ENCODE peak calls at places on chromosomes 7 and 10, in six cellular contexts. E, A, S, W, O and Z are unnamed samples.

GRCh38 chr7:85776691-85777363 is 590.0 kb upstream of the SEMA3D start:
- DNase-seq in E (no peak), A (no peak), S (no peak), W (no peak), O (no peak), Z (no peak)

GRCh38 chr10:20916976-20917375 is 19.9 kb upstream of the NEBL start:
- DNase-seq in E (no peak), A (no peak), S (no peak), W (no peak), O (no peak), Z (no peak)

GRCh38 chr7:48244902-48245301 is 73.6 kb downstream of the ABCA13 start:
- DNase-seq in E (no peak), A (no peak), S (no peak), W (no peak), O (no peak), Z (no peak)

GRCh38 chr7:22667562-22668239 is 59.3 kb upstream of the IL6 start:
- DNase-seq in E (no peak), A (no peak), S (peak; percentile 68), W (no peak), O (no peak), Z (no peak)

GRCh38 chr10:55631071-55631654 is 729.9 kb downstream of the ZWINT start:
- DNase-seq in E (peak; percentile 73), A (peak; percentile 60), S (peak; percentile 70), W (peak; percentile 31), O (no peak), Z (peak; percentile 24)

GRCh38 chr10:115711306-115711705 is 561.7 kb downstream of the GFRA1 start:
- DNase-seq in E (no peak), A (no peak), S (no peak), W (no peak), O (no peak), Z (no peak)

GRCh38 chr7:33807779-33808482 is 97.4 kb upstream of the BMPER start:
- DNase-seq in E (no peak), A (no peak), S (peak; percentile 62), W (peak; percentile 11), O (no peak), Z (peak; percentile 6)

GRCh38 chr10:20976891-20977684 is 80.0 kb upstream of the NEBL start:
- DNase-seq in E (no peak), A (no peak), S (no peak), W (no peak), O (no peak), Z (no peak)

GRCh38 chr7:128322040-128322643 is 21.6 kb downstream of the RBM28 start:
- DNase-seq in E (no peak), A (no peak), S (peak; percentile 54), W (no peak), O (no peak), Z (peak; percentile 47)

GRCh38 chr10:100749309-100750217 is 4.2 kb downstream of the PAX2 start:
- DNase-seq in E (no peak), A (no peak), S (no peak), W (no peak), O (no peak), Z (no peak)

GRCh38 chr10:127462643-127463295 is 86.3 kb upstream of the NPS start:
- DNase-seq in E (no peak), A (no peak), S (no peak), W (no peak), O (no peak), Z (no peak)

GRCh38 chr10:470339-471003 is 219.0 kb downstream of the DIP2C start:
- DNase-seq in E (no peak), A (no peak), S (no peak), W (no peak), O (no peak), Z (no peak)

GRCh38 chr7:99631311-99632109 is 14.8 kb downstream of the ZSCAN25 start:
- DNase-seq in E (no peak), A (no peak), S (peak; percentile 56), W (no peak), O (no peak), Z (peak; percentile 52)

GRCh38 chr10:48187713-48188541 is 86.6 kb downstream of the FRMPD2 start:
- DNase-seq in E (no peak), A (no peak), S (no peak), W (no peak), O (no peak), Z (no peak)

GRCh38 chr7:4610768-4611467 is 71.2 kb upstream of the FOXK1 start:
- DNase-seq in E (peak; percentile 59), A (peak; percentile 73), S (peak; percentile 82), W (peak; percentile 55), O (peak; percentile 42), Z (peak; percentile 72)

GRCh38 chr10:110496553-110497437 is 912 bp upstream of the DUSP5 start:
- DNase-seq in E (no peak), A (no peak), S (no peak), W (no peak), O (no peak), Z (peak; percentile 27)

GRCh38 chr7:37225255-37226012 is 223.2 kb downstream of the ELMO1 start:
- DNase-seq in E (no peak), A (no peak), S (no peak), W (no peak), O (no peak), Z (no peak)

GRCh38 chr7:68629-69028 is 123.7 kb upstream of the FAM20C start:
- DNase-seq in E (no peak), A (peak; percentile 60), S (peak; percentile 16), W (no peak), O (no peak), Z (no peak)

GRCh38 chr7:155204744-155205367 is 92.8 kb upstream of the INSIG1 start:
- DNase-seq in E (no peak), A (no peak), S (no peak), W (no peak), O (no peak), Z (no peak)

GRCh38 chr7:155206286-155207020 is 91.2 kb upstream of the INSIG1 start:
- DNase-seq in E (peak; percentile 34), A (no peak), S (no peak), W (peak; percentile 56), O (no peak), Z (peak; percentile 63)

GRCh38 chr7:155207335-155208002 is 90.2 kb upstream of the INSIG1 start:
- DNase-seq in E (no peak), A (no peak), S (no peak), W (no peak), O (no peak), Z (no peak)

GRCh38 chr7:155203882-155204691 is 93.6 kb upstream of the INSIG1 start:
- DNase-seq in E (peak; percentile 49), A (peak; percentile 64), S (no peak), W (no peak), O (no peak), Z (no peak)

DNA sequence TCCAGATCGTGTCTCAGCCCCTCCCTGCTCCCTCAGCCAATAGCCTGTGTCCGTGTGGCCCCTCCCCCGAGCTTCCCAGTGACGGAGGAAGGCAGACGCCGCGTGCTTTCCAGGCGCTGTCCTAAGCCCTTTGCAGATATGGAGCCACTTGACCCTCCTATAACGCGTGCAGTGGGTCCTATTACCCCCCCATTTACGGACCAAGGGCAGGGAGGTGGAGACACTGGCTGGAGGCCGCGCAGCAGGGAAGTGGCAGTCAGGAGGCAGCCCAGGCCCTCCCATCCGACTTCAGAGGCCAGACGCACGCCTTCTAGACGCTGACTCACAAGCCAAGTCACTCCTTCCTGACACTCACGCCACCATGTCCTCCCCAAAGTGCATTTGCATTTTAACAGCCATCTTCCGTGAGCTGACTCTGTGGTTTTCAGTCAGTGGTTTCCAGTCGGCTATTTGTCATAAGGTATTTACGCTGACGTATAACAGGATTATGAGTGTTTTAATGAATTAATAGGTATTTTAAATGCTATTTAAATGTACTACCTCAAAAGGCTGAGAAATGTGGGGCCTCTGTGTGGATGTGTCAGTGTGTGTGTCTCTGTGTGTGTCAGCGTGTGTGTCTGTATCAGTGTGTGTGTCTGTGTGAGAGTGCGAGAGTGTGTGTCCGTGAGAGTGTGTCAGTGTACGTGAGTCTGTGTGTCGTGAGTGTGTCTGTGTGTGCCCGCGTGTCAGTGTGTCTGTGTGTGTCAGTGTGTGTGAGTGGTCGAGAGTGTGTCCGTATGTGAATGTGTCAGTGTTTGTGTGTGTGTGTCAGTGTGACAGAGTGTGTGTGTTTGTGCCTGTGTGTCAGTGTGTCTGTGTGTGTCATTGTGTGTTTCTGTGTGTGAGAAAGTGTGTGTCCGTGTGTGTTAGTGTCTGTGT is 92.1 kb upstream of the INSIG1 start:
- DNase-seq in E (peak; percentile 64), A (peak; percentile 92), S (peak; percentile 95), W (peak; percentile 82), O (peak; percentile 35), Z (peak; percentile 90)
- TF ChIP-seq POLR2A in E (no peak), A (peak; percentile 49), S (peak; percentile 28), W (peak; percentile 28), O (no peak), Z (peak; percentile 89)

GRCh38 chr10:104304927-104305326 is 33.3 kb downstream of the ITPRIP start:
- DNase-seq in E (no peak), A (no peak), S (no peak), W (no peak), O (no peak), Z (no peak)
- TF ChIP-seq POLR2A in E (no peak), A (no peak), S (no peak), W (no peak), O (no peak), Z (no peak)

DNA sequence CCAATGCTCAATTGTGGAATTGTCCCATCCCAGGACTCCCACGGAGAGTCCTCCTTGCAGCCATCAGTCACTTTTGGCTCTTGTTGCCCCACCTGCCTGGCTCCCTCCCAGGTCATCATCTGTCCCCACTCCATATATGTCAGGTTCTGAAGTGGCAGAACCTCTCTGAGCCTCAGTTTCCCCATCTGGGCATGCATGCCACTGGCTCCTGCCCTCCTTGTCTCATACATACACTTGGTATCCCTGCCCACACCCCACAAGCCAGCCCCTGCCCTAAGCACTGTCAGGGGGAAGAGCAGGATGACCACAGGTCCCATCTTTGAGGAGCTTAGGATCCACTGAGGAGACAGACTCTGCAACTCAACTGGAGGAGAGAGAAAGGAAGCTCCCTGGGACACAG is 156.9 kb downstream of the GRID1 start:
- DNase-seq in E (no peak), A (no peak), S (no peak), W (no peak), O (no peak), Z (no peak)
- TF ChIP-seq POLR2A in E (no peak), A (no peak), S (no peak), W (no peak), O (no peak), Z (no peak)

GRCh38 chr10:90871761-90872647 is at the start of gene RPP30:
- DNase-seq in E (peak; percentile 86), A (peak; percentile 88), S (peak; percentile 85), W (peak; percentile 85), O (peak; percentile 81), Z (peak; percentile 87)
- TF ChIP-seq POLR2A in E (no peak), A (no peak), S (peak; percentile 73), W (peak; percentile 43), O (peak; percentile 52), Z (peak; percentile 75)

GRCh38 chr10:104306897-104307296 is 31.4 kb downstream of the ITPRIP start:
- DNase-seq in E (no peak), A (no peak), S (no peak), W (no peak), O (no peak), Z (no peak)
- TF ChIP-seq POLR2A in E (no peak), A (no peak), S (no peak), W (no peak), O (no peak), Z (no peak)